ENCODE peak calls at places on chromosome 6, in eight cellular contexts. H, P, R, A, V, J, F and G are unnamed samples.

GRCh38 chr6:4289770-4290320 is 154.5 kb upstream of the ECI2 start:
- DNase-seq in H (no peak), P (no peak), R (no peak), A (no peak), V (no peak), J (no peak), F (no peak), G (no peak)

GRCh38 chr6:137150072-137150471 is 23.4 kb downstream of the IL22RA2 start:
- DNase-seq in H (no peak), P (no peak), R (no peak), A (no peak), V (no peak), J (no peak), F (no peak), G (no peak)

GRCh38 chr6:29999426-29999825 is 57.1 kb downstream of the HLA-A start:
- DNase-seq in H (no peak), P (no peak), R (no peak), A (no peak), V (no peak), J (peak; percentile 6), F (no peak), G (no peak)

GRCh38 chr6:55998586-55998985 is 123.2 kb upstream of the BMP5 start:
- DNase-seq in H (no peak), P (no peak), R (no peak), A (no peak), V (no peak), J (no peak), F (no peak), G (no peak)

GRCh38 chr6:46011241-46012085 is 4.2 kb downstream of the CLIC5 start:
- DNase-seq in H (no peak), P (no peak), R (no peak), A (no peak), V (no peak), J (peak; percentile 64), F (peak; percentile 78), G (no peak)

GRCh38 chr6:129929433-129929832 is 68.3 kb upstream of the TMEM244 start:
- DNase-seq in H (no peak), P (peak; percentile 72), R (peak; percentile 90), A (peak; percentile 87), V (no peak), J (no peak), F (no peak), G (no peak)

GRCh38 chr6:138311268-138311667 is 66.4 kb upstream of the SMIM28 start:
- DNase-seq in H (no peak), P (no peak), R (no peak), A (no peak), V (no peak), J (no peak), F (no peak), G (no peak)

GRCh38 chr6:100381111-100381510 is 83.6 kb downstream of the SIM1 start:
- DNase-seq in H (no peak), P (no peak), R (no peak), A (no peak), V (no peak), J (no peak), F (no peak), G (no peak)

GRCh38 chr6:154428892-154429291 is 72.3 kb upstream of the IPCEF1 start:
- DNase-seq in H (no peak), P (no peak), R (peak; percentile 48), A (no peak), V (no peak), J (no peak), F (no peak), G (no peak)

GRCh38 chr6:85574932-85575598 is 18.6 kb downstream of the SNX14 start:
- DNase-seq in H (no peak), P (peak; percentile 87), R (peak; percentile 62), A (peak; percentile 31), V (no peak), J (no peak), F (no peak), G (no peak)

GRCh38 chr6:151065027-151065815 is 174.5 kb upstream of the AKAP12 start:
- DNase-seq in H (no peak), P (peak; percentile 6), R (peak; percentile 20), A (no peak), V (no peak), J (peak; percentile 14), F (no peak), G (no peak)

GRCh38 chr6:85580878-85581267 is 12.8 kb downstream of the SNX14 start:
- DNase-seq in H (no peak), P (peak; percentile 25), R (peak; percentile 80), A (peak; percentile 45), V (peak; percentile 41), J (no peak), F (no peak), G (no peak)

GRCh38 chr6:149964243-149965190 is 774 bp downstream of the ULBP1 start:
- DNase-seq in H (no peak), P (no peak), R (peak; percentile 23), A (peak; percentile 30), V (no peak), J (peak; percentile 19), F (no peak), G (no peak)

GRCh38 chr6:37482356-37483292 is 17.1 kb downstream of the CCDC167 start:
- DNase-seq in H (peak; percentile 22), P (no peak), R (no peak), A (no peak), V (no peak), J (no peak), F (no peak), G (no peak)

GRCh38 chr6:87654880-87655454 is 47.1 kb downstream of the AKIRIN2 start:
- DNase-seq in H (no peak), P (no peak), R (no peak), A (no peak), V (no peak), J (no peak), F (no peak), G (no peak)

GRCh38 chr6:52049252-52050050 is 38.0 kb downstream of the PKHD1 start:
- DNase-seq in H (no peak), P (peak; percentile 13), R (peak; percentile 10), A (peak; percentile 58), V (peak; percentile 77), J (no peak), F (peak; percentile 25), G (no peak)

GRCh38 chr6:127266892-127267741 is 453 bp downstream of the RNF146 start:
- DNase-seq in H (peak; percentile 77), P (peak; percentile 56), R (peak; percentile 48), A (peak; percentile 46), V (peak; percentile 61), J (peak; percentile 57), F (peak; percentile 66), G (peak; percentile 71)
- TF ChIP-seq CTCF in H (no peak), P (no peak), R (no peak), A (no peak), V (no peak), J (no peak), F (no peak), G (no peak)

GRCh38 chr6:69100772-69101171 is 465.7 kb downstream of the ADGRB3 start:
- DNase-seq in H (no peak), P (no peak), R (no peak), A (no peak), V (no peak), J (no peak), F (no peak), G (no peak)
- TF ChIP-seq CTCF in H (no peak), P (no peak), R (no peak), A (no peak), V (no peak), J (no peak), F (no peak), G (no peak)

DNA sequence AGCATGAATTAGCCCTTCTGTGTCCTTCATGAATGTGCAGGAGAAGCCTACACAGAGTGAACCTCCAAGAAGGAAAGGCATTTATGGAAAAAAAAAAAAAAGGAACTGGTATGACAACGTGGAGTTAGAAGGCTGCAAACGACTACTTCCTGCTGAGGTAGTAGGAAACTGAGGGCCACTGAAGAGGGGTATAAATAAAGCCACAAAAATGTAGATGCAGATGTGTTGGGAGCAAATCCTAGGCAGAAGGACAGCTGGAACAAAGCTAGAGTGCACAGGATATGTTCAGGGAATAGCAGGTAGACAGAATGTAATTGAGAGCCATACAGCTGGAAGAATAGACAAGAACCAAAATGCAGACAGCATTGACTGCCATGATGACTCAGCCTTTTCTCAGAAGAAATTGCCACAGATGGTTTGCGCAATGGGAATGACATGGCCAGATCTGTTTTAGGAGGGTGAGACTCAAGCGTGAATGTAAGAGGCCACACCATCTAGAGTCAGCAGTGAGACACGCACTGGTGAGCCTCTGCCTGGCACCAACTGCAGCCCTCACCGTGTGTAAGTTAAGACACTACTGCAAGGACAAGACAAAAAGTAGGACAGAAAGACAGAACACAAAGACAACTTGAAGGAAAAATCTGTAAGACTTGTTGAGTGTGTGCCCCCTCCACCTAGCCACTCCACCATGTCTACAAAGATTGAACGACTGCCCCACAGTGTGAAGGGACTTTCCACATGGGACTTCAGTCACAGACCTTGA is 79.8 kb downstream of the KIF13A start:
- DNase-seq in H (peak; percentile 64), P (peak; percentile 98), R (peak; percentile 98), A (peak; percentile 99), V (no peak), J (peak; percentile 59), F (peak; percentile 63), G (peak; percentile 92)
- TF ChIP-seq CTCF in H (peak; percentile 6), P (peak; percentile 35), R (peak; percentile 26), A (peak; percentile 43), V (no peak), J (no peak), F (no peak), G (peak; percentile 39)

DNA sequence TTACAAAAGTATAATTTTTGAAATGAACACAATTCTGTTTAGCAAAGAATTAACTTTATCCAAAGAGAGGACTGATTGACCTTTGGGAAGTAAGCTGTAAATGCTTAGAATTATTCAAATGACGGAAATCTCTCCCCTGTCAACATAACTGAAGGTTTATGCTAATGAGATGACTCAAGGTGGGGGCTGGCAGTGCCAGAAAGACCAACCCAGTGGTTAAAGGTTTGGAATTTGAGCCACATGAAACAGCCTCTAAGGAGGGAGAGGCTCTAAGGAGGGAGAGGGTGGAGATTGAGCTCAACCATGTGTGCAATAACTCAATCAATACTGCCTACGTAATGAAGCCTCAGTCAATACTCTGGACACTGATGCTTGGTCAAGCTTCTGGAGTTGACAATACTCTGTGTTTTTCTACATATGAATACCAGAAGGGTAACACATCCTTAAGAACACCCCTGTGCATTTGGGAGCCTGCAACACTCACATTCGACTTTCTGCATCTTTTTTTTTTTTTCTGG is 123.4 kb upstream of the TENT5A start:
- DNase-seq in H (no peak), P (no peak), R (peak; percentile 88), A (no peak), V (no peak), J (no peak), F (no peak), G (no peak)
- TF ChIP-seq CTCF in H (no peak), P (no peak), R (no peak), A (no peak), V (no peak), J (no peak), F (no peak), G (no peak)